ENCODE peak calls at places on chromosomes 13 and 19, in six cellular contexts. O, L, Q, R, X and V are unnamed samples.

GRCh38 chr13:75636339-75637095 is 387 bp downstream of the LMO7 start:
- DNase-seq in O (peak), L (peak), Q (peak), R (no peak), X (peak), V (peak)

GRCh38 chr19:48418317-48419064 is 25.0 kb downstream of the GRIN2D start:
- DNase-seq in O (no peak), L (no peak), Q (no peak), R (no peak), X (no peak), V (no peak)

GRCh38 chr19:8607386-8607785 is 3.1 kb downstream of the ADAMTS10 start:
- DNase-seq in O (no peak), L (no peak), Q (peak), R (no peak), X (no peak), V (no peak)

GRCh38 chr13:50936681-50937080 is 27.1 kb downstream of the RNASEH2B start:
- DNase-seq in O (no peak), L (no peak), Q (peak), R (no peak), X (no peak), V (no peak)

GRCh38 chr13:91154954-91155353 is 192.5 kb upstream of the MIR17HG start:
- DNase-seq in O (no peak), L (no peak), Q (no peak), R (no peak), X (no peak), V (no peak)

GRCh38 chr13:46342538-46342937 is 44.5 kb downstream of the RUBCNL start:
- DNase-seq in O (no peak), L (no peak), Q (no peak), R (no peak), X (no peak), V (no peak)

GRCh38 chr13:36454121-36454520 is 21.8 kb downstream of the CCNA1 start:
- DNase-seq in O (no peak), L (no peak), Q (no peak), R (no peak), X (no peak), V (no peak)

GRCh38 chr13:97005631-97006262 is 11.5 kb upstream of the OXGR1 start:
- DNase-seq in O (no peak), L (no peak), Q (peak), R (no peak), X (no peak), V (no peak)

GRCh38 chr19:5321851-5322681 is 18.5 kb downstream of the PTPRS start:
- DNase-seq in O (no peak), L (no peak), Q (no peak), R (no peak), X (peak), V (no peak)

GRCh38 chr19:51572908-51573307 is 1.8 kb downstream of the ZNF175 start:
- DNase-seq in O (no peak), L (no peak), Q (peak), R (no peak), X (no peak), V (no peak)

GRCh38 chr19:19655641-19656343 is 7.7 kb downstream of the ATP13A1 start:
- DNase-seq in O (no peak), L (no peak), Q (no peak), R (no peak), X (no peak), V (no peak)

GRCh38 chr19:51750381-51751124 is 1.1 kb downstream of the FPR1 start:
- DNase-seq in O (no peak), L (no peak), Q (peak), R (no peak), X (no peak), V (no peak)

GRCh38 chr19:5718032-5718578 is 1.8 kb downstream of the LONP1 start:
- DNase-seq in O (peak), L (no peak), Q (no peak), R (no peak), X (no peak), V (no peak)

GRCh38 chr13:40786568-40786996 is 2.8 kb upstream of the SLC25A15 start:
- DNase-seq in O (no peak), L (no peak), Q (peak), R (no peak), X (no peak), V (no peak)

GRCh38 chr19:12484011-12484370 is 625 bp downstream of the ZNF709 start:
- DNase-seq in O (no peak), L (no peak), Q (peak), R (no peak), X (no peak), V (no peak)